ENCODE peak calls at places on chromosomes 7 and 10, in four cellular contexts. Z, H, X and F are unnamed samples. For H3K4me1, the result is how much of the 10 kb centered on the place peaks cover.

GRCh38 chr7:155213955-155214327 is 83.7 kb upstream of the INSIG1 start:
- DNase-seq in Z (no peak), H (no peak), X (no peak), F (no peak)

GRCh38 chr10:61618388-61618961 is 44.3 kb upstream of the CABCOCO1 start:
- DNase-seq in Z (no peak), H (no peak), X (no peak), F (no peak)

GRCh38 chr7:137958593-137959431 is 43.1 kb downstream of the CREB3L2 start:
- DNase-seq in Z (no peak), H (no peak), X (no peak), F (no peak)

GRCh38 chr10:122856902-122857301 is 11.2 kb upstream of the CUZD1 start:
- DNase-seq in Z (no peak), H (no peak), X (no peak), F (no peak)

GRCh38 chr10:106267591-106267990 is 896.9 kb downstream of the SORCS1 start:
- DNase-seq in Z (no peak), H (no peak), X (no peak), F (no peak)

GRCh38 chr7:151408839-151409554 is 841 bp downstream of the WDR86 start:
- DNase-seq in Z (no peak), H (no peak), X (no peak), F (peak)

GRCh38 chr7:28800150-28800549 is 158.0 kb downstream of the TRIL start:
- DNase-seq in Z (no peak), H (no peak), X (no peak), F (no peak)

GRCh38 chr7:143494622-143495021 is 16.9 kb downstream of the TAS2R41 start:
- DNase-seq in Z (no peak), H (peak), X (no peak), F (no peak)

GRCh38 chr7:143492043-143492471 is 14.4 kb downstream of the TAS2R41 start:
- DNase-seq in Z (peak), H (peak), X (peak), F (no peak)

GRCh38 chr10:106216085-106216484 is 948.4 kb downstream of the SORCS1 start:
- DNase-seq in Z (no peak), H (no peak), X (no peak), F (no peak)

GRCh38 chr10:113492181-113492580 is 60.7 kb upstream of the HABP2 start:
- DNase-seq in Z (no peak), H (no peak), X (no peak), F (no peak)

GRCh38 chr7:155360495-155361362 is 63.1 kb downstream of the INSIG1 start:
- DNase-seq in Z (no peak), H (no peak), X (no peak), F (peak)

GRCh38 chr10:22253578-22253882 is 35.7 kb upstream of the EBLN1 start:
- DNase-seq in Z (no peak), H (no peak), X (no peak), F (no peak)

GRCh38 chr10:69819713-69820506 is 18.2 kb downstream of the COL13A1 start:
- DNase-seq in Z (peak), H (peak), X (no peak), F (no peak)

GRCh38 chr7:28378574-28379149 is 33.7 kb upstream of the CREB5 start:
- DNase-seq in Z (no peak), H (peak), X (peak), F (no peak)

GRCh38 chr7:66771795-66772194 is 31.3 kb downstream of the RABGEF1 start:
- DNase-seq in Z (no peak), H (no peak), X (no peak), F (no peak)

GRCh38 chr7:408651-409343 is 110.8 kb downstream of the PDGFA start:
- DNase-seq in Z (no peak), H (no peak), X (no peak), F (no peak)

GRCh38 chr10:45429790-45430189 is 55.8 kb downstream of the ALOX5 start:
- DNase-seq in Z (no peak), H (no peak), X (no peak), F (peak)

GRCh38 chr10:21687197-21687993 is 153.4 kb downstream of the MLLT10 start:
- DNase-seq in Z (peak), H (peak), X (no peak), F (no peak)

GRCh38 chr10:116769368-116769767 is 27.0 kb upstream of the HSPA12A start:
- DNase-seq in Z (no peak), H (no peak), X (no peak), F (no peak)

GRCh38 chr7:219581-220150 is 27.3 kb downstream of the FAM20C start:
- DNase-seq in Z (no peak), H (no peak), X (no peak), F (no peak)

GRCh38 chr7:121002755-121003114 is 14.2 kb downstream of the CPED1 start:
- DNase-seq in Z (peak), H (peak), X (no peak), F (no peak)

GRCh38 chr10:69960606-69961167 is 92.0 kb upstream of the MACROH2A2 start:
- DNase-seq in Z (no peak), H (no peak), X (no peak), F (no peak)

GRCh38 chr7:22696672-22697071 is 30.3 kb upstream of the IL6 start:
- DNase-seq in Z (peak), H (no peak), X (peak), F (no peak)

GRCh38 chr7:73815436-73815835 is 15.4 kb upstream of the CLDN4 start:
- DNase-seq in Z (no peak), H (no peak), X (no peak), F (no peak)

GRCh38 chr7:27161214-27161720 is 4.1 kb downstream of the HOXA9 start:
- DNase-seq in Z (no peak), H (no peak), X (no peak), F (no peak)

GRCh38 chr7:157932498-157933218 is 595.9 kb downstream of the DNAJB6 start:
- DNase-seq in Z (no peak), H (peak), X (no peak), F (no peak)

DNA sequence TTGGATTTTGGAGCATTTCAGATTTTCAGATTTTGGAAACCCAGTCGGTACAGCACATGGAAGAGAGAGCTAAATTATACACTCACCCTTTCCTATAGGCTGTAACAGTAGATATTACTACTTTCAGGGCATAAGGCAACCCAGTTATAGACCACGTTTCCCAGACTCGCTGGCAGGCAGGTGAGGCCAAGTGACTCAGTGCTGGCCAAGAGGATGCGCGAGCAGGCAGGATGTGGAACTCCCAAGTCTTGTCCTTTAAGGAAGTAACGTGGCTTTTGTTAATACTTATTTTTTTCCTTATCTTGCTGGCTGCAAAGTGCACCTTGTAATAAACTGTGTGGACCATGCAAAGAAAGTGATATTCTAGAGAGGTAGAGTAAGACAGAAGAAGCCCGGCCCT is 1160.1 kb downstream of the GATA3 start:
- DNase-seq in Z (no peak), H (no peak), X (no peak), F (no peak)
- H3K4me1 ChIP-seq in Z (under half), H (under half), X (under half), F (under half)

DNA sequence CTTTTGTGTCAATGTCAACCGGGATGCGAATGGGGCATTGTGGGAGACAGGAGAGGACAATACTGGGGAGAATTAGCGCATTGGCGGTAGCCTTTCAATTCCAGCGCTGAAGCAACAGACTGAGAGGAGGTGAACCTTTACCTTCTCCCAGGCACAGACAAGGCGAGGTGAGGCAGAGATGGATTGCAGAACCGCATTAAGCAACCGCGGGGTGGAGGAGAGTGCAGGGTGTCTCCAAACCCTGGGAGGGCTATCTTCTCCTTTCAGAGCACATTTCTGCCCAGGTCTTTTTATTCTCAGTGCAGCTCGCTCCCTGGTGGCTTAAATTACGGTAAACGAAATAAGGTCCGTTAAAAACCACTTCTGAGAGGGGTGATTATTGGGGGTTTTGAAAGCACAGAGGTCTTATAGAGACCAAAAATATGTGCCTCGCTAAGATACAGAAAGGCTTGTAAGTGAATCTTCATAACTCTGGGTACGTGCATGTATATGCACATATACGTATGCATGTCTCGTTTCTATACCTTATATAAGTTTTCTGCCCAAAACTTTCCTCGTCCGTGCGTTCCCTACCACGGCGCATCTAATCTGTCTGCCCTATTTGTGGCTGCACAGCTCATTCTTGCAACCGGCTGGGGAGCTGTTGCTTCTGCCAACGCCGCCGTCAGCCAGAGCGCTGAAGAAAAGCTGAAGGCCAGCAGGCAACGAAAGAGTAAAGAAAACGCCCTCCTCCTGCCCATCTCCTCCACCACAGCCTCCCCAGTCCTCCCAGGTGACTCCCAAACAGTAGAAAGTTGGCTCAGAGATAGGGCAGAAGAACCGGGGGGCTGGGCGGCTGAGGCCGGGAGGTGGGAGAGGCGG is 915 bp upstream of the ZNF804B start:
- DNase-seq in Z (peak), H (peak), X (no peak), F (peak)
- TF ChIP-seq EZH2 in Z (peak), H (peak), X (peak), F (no peak)

GRCh38 chr7:102304668-102305067 is 18.0 kb downstream of the SH2B2 start:
- DNase-seq in Z (no peak), H (no peak), X (no peak), F (no peak)
- H3K4me1 ChIP-seq in Z (under half), H (under half), X (under half), F (half or more)

GRCh38 chr7:36405409-36405803 is 15.7 kb downstream of the ANLN start:
- DNase-seq in Z (no peak), H (no peak), X (no peak), F (no peak)

GRCh38 chr7:36404639-36405408 is 15.2 kb downstream of the ANLN start:
- DNase-seq in Z (no peak), H (peak), X (no peak), F (no peak)

GRCh38 chr7:36396150-36396549 is 6.5 kb downstream of the ANLN start:
- DNase-seq in Z (peak), H (no peak), X (no peak), F (no peak)

GRCh38 chr7:36400023-36400422 is 10.4 kb downstream of the ANLN start:
- DNase-seq in Z (peak), H (no peak), X (no peak), F (no peak)

GRCh38 chr7:36400606-36401005 is 10.9 kb downstream of the ANLN start:
- DNase-seq in Z (peak), H (no peak), X (no peak), F (no peak)
- TF ChIP-seq EZH2 in Z (no peak), H (no peak), X (no peak), F (no peak)

GRCh38 chr10:102500621-102501149 is 1.8 kb downstream of the ACTR1A start:
- DNase-seq in Z (no peak), H (no peak), X (no peak), F (no peak)
- H3K4me1 ChIP-seq in Z (under half), H (under half), X (under half), F (under half)

DNA sequence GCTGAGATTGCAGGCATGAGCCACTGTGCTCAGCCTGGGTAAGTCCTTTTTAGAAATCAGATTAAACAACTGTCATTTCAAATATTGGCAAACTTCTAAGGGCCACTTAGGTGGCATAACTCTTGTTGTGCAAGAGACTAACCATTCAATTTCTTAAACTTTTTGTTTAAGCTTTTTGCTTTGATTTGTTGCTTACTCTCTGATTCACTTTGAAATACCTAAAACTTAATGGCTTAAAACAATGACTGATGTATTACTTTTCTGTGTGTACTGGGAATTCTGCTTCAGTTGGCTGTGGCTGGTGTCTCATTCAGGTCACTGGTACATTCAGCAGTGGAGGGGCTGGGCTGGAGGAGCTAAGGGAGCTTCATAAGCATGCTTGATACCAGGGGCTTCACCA is 28.9 kb downstream of the ZNF25 start:
- DNase-seq in Z (no peak), H (peak), X (no peak), F (no peak)
- TF ChIP-seq EZH2 in Z (no peak), H (no peak), X (no peak), F (no peak)

GRCh38 chr10:133176546-133176945 is 16.5 kb downstream of the KNDC1 start:
- DNase-seq in Z (no peak), H (no peak), X (no peak), F (no peak)

GRCh38 chr10:133173860-133174523 is 14.0 kb downstream of the KNDC1 start:
- DNase-seq in Z (no peak), H (no peak), X (no peak), F (no peak)

GRCh38 chr10:133177380-133178157 is 17.6 kb downstream of the KNDC1 start:
- DNase-seq in Z (no peak), H (no peak), X (no peak), F (no peak)

GRCh38 chr10:133178357-133179127 is 18.5 kb downstream of the KNDC1 start:
- DNase-seq in Z (no peak), H (no peak), X (no peak), F (no peak)

GRCh38 chr10:133174689-133175263 is 14.8 kb downstream of the KNDC1 start:
- DNase-seq in Z (no peak), H (no peak), X (no peak), F (no peak)
- H3K4me1 ChIP-seq in Z (under half), H (under half), X (under half), F (under half)

GRCh38 chr7:131354390-131354789 is 26.7 kb downstream of the MKLN1 start:
- DNase-seq in Z (no peak), H (no peak), X (no peak), F (no peak)
- TF ChIP-seq EZH2 in Z (no peak), H (no peak), X (no peak), F (no peak)

GRCh38 chr7:131057015-131057518 is 270.6 kb upstream of the MKLN1 start:
- DNase-seq in Z (peak), H (no peak), X (peak), F (peak)
- H3K4me1 ChIP-seq in Z (under half), H (under half), X (under half), F (under half)

GRCh38 chr7:25950488-25951413 is 201.2 kb upstream of the NFE2L3 start:
- DNase-seq in Z (peak), H (peak), X (peak), F (peak)
- TF ChIP-seq EZH2 in Z (peak), H (no peak), X (no peak), F (no peak)